ENCODE peak calls at places on chromosome 9, in four cellular contexts. S is naive thymus-derived CD8-positive, alpha-beta T cell; U is type B pancreatic cell; H is transverse colon. G is an unnamed sample.

GRCh38 chr9:127172066-127172707 is 49.8 kb upstream of the ANGPTL2 start:
- DNase-seq in S (no peak), U (peak; percentile 49), H (no peak), G (no peak)

GRCh38 chr9:129173296-129174101 is 4.6 kb downstream of the IER5L start:
- DNase-seq in S (no peak), U (no peak), H (no peak), G (no peak)

GRCh38 chr9:78115073-78115472 is 83.5 kb upstream of the GNAQ start:
- DNase-seq in S (no peak), U (no peak), H (no peak), G (no peak)

GRCh38 chr9:15306068-15306756 is 804 bp downstream of the TTC39B start:
- DNase-seq in S (peak; percentile 8), U (peak; percentile 74), H (peak; percentile 78), G (peak; percentile 79)

GRCh38 chr9:16986441-16987387 is 116.2 kb upstream of the BNC2 start:
- DNase-seq in S (no peak), U (no peak), H (no peak), G (no peak)

GRCh38 chr9:134204991-134205578 is 40.7 kb upstream of the RNU6ATAC start:
- DNase-seq in S (no peak), U (no peak), H (no peak), G (no peak)

GRCh38 chr9:114025196-114025753 is 52.8 kb downstream of the AMBP start:
- DNase-seq in S (no peak), U (no peak), H (no peak), G (peak; percentile 15)

GRCh38 chr9:86034863-86035734 is 64.3 kb downstream of the GOLM1 start:
- DNase-seq in S (no peak), U (no peak), H (peak; percentile 64), G (peak; percentile 27)

GRCh38 chr9:35756743-35757526 is 2.9 kb upstream of the MSMP start:
- DNase-seq in S (peak; percentile 54), U (no peak), H (peak; percentile 79), G (peak; percentile 56)

GRCh38 chr9:115200711-115201505 is 83.0 kb upstream of the TNC start:
- DNase-seq in S (no peak), U (no peak), H (no peak), G (no peak)

GRCh38 chr9:12878342-12878978 is 103.6 kb downstream of the LURAP1L start:
- DNase-seq in S (no peak), U (no peak), H (no peak), G (no peak)

GRCh38 chr9:27572918-27573698 is at the start of gene C9orf72:
- DNase-seq in S (peak; percentile 87), U (peak; percentile 85), H (peak; percentile 87), G (peak; percentile 82)

GRCh38 chr9:131620764-131621520 is 75.6 kb downstream of the PRRT1B start:
- DNase-seq in S (no peak), U (no peak), H (no peak), G (no peak)

GRCh38 chr9:122297512-122297911 is 32.8 kb downstream of the MRRF start:
- DNase-seq in S (no peak), U (no peak), H (no peak), G (no peak)

GRCh38 chr9:10232352-10232930 is 380.4 kb downstream of the PTPRD start:
- DNase-seq in S (no peak), U (no peak), H (no peak), G (no peak)

GRCh38 chr9:122144006-122144405 is 15.6 kb downstream of the NDUFA8 start:
- DNase-seq in S (no peak), U (no peak), H (no peak), G (no peak)